ENCODE peak calls at places on chromosome 2, in nine cellular contexts. M is stimulated activated naive CD8-positive, alpha-beta T cell treated with anti-CD3 and anti-CD28 coated beads, Interleukin-15, amount 100 ng/mL, for 72 hours; H is activated CD8-positive, alpha-beta memory T cell treated with anti-CD3 and anti-CD28 coated beads, Interleukin-2, amount 50 U/mL, for 48 hours; X is cardiac fibroblast; E is fibroblast of the conjunctiva; W is neural crest cell; A is NCI-H2081; K is mesenchymal stem cell; R is Karpas-422. J is an unnamed sample.

GRCh38 chr2:180385601-180386201 is 378.6 kb upstream of the CWC22 start:
- DNase-seq in R (no peak), H (no peak), W (no peak), M (no peak), X (peak), A (no peak), E (peak), K (peak), J (peak)

GRCh38 chr2:119264781-119265692 is 41.4 kb downstream of the STEAP3 start:
- DNase-seq in H (peak), E (no peak), M (peak), X (peak), R (peak), W (peak), K (peak), A (peak), J (peak)

GRCh38 chr2:175009917-175010621 is 4.9 kb upstream of the CHN1 start:
- DNase-seq in X (no peak), R (no peak), E (no peak), W (no peak), A (no peak), K (no peak), H (no peak), M (no peak), J (no peak)

GRCh38 chr2:9206991-9207640 is 504 bp downstream of the ASAP2 start:
- DNase-seq in R (no peak), H (peak), M (peak), K (peak), W (peak), A (no peak), E (no peak), X (no peak), J (peak)

GRCh38 chr2:195425328-195425727 is 231.7 kb upstream of the SLC39A10 start:
- DNase-seq in M (no peak), E (no peak), X (no peak), W (no peak), R (no peak), A (no peak), K (no peak), H (no peak), J (no peak)

GRCh38 chr2:11997142-11997541 is 250.7 kb downstream of the LPIN1 start:
- DNase-seq in A (no peak), M (no peak), E (no peak), R (no peak), K (no peak), W (no peak), H (no peak), X (no peak), J (no peak)

GRCh38 chr2:157194097-157194688 is 63.3 kb upstream of the GALNT5 start:
- DNase-seq in H (no peak), A (peak), E (peak), X (peak), M (peak), W (peak), K (peak), R (peak), J (peak)

GRCh38 chr2:8437949-8438400 is 243.9 kb upstream of the ID2 start:
- DNase-seq in M (no peak), A (no peak), E (no peak), X (no peak), R (no peak), W (no peak), H (no peak), K (no peak), J (no peak)

GRCh38 chr2:58432491-58433166 is 191.5 kb upstream of the FANCL start:
- DNase-seq in R (no peak), K (no peak), E (no peak), H (no peak), A (no peak), X (no peak), W (no peak), M (no peak), J (no peak)

GRCh38 chr2:159202568-159203071 is 83.9 kb downstream of the WDSUB1 start:
- DNase-seq in H (no peak), W (no peak), X (peak), K (peak), A (no peak), M (no peak), E (peak), R (no peak), J (peak)

GRCh38 chr2:214543386-214543955 is 132.6 kb downstream of the VWC2L start:
- DNase-seq in R (no peak), K (peak), W (no peak), X (peak), A (no peak), E (peak), M (no peak), H (no peak), J (no peak)

GRCh38 chr2:49288113-49288710 is 133.9 kb upstream of the FSHR start:
- DNase-seq in A (no peak), K (no peak), H (no peak), W (no peak), E (no peak), X (no peak), R (no peak), M (no peak), J (no peak)

GRCh38 chr2:233039217-233040173 is 7.0 kb downstream of the NEU2 start:
- DNase-seq in E (no peak), H (no peak), R (no peak), A (no peak), K (no peak), X (no peak), M (no peak), W (no peak), J (no peak)

GRCh38 chr2:43131051-43131889 is 95.1 kb downstream of the ZFP36L2 start:
- DNase-seq in K (peak), E (peak), R (peak), H (peak), W (no peak), X (peak), A (peak), M (peak), J (peak)

GRCh38 chr2:223736488-223736887 is 100.9 kb downstream of the AP1S3 start:
- DNase-seq in E (no peak), R (no peak), A (no peak), W (no peak), H (no peak), X (no peak), K (no peak), M (no peak), J (no peak)

GRCh38 chr2:189601043-189601442 is 20.5 kb upstream of the SLC40A1 start:
- DNase-seq in H (no peak), A (no peak), E (no peak), R (peak), M (no peak), K (peak), W (no peak), X (peak), J (no peak)

GRCh38 chr2:129646107-129646506 is 333.4 kb upstream of the RAB6C start:
- DNase-seq in R (no peak), H (no peak), W (no peak), M (no peak), E (no peak), K (no peak), X (no peak), A (no peak), J (no peak)

GRCh38 chr2:120502761-120503160 is 156.8 kb downstream of the INHBB start:
- DNase-seq in H (no peak), R (no peak), K (no peak), M (no peak), A (no peak), E (no peak), W (no peak), X (no peak), J (no peak)

GRCh38 chr2:73268368-73268830 is 15.9 kb downstream of the FBXO41 start:
- DNase-seq in E (no peak), A (no peak), W (no peak), K (no peak), M (no peak), R (no peak), H (no peak), X (no peak), J (no peak)

GRCh38 chr2:111705711-111706323 is 178.2 kb downstream of the ANAPC1 start:
- DNase-seq in R (no peak), K (peak), H (peak), X (peak), A (no peak), M (peak), E (peak), W (no peak), J (peak)

GRCh38 chr2:95024960-95025405 is 525 bp upstream of the MAL start:
- DNase-seq in K (no peak), E (no peak), W (no peak), A (no peak), M (no peak), X (no peak), H (no peak), R (no peak), J (no peak)

GRCh38 chr2:218295029-218295428 is 2.7 kb upstream of the TMBIM1 start:
- DNase-seq in H (no peak), M (no peak), A (no peak), E (no peak), W (no peak), K (no peak), R (no peak), X (peak), J (no peak)

GRCh38 chr2:161400076-161400475 is 16.0 kb upstream of the TBR1 start:
- DNase-seq in W (no peak), A (no peak), R (no peak), X (peak), H (no peak), M (no peak), E (no peak), K (peak), J (no peak)

GRCh38 chr2:164560181-164560792 is 61.0 kb downstream of the GRB14 start:
- DNase-seq in E (peak), R (peak), H (no peak), W (no peak), X (peak), M (no peak), K (peak), A (peak), J (no peak)

GRCh38 chr2:172496096-172496709 is 59.7 kb upstream of the PDK1 start:
- DNase-seq in W (no peak), X (no peak), M (no peak), E (no peak), A (no peak), H (no peak), R (no peak), K (no peak), J (no peak)

GRCh38 chr2:240069846-240070245 is 16.5 kb upstream of the OR6B3 start:
- DNase-seq in H (no peak), X (no peak), E (no peak), A (no peak), W (no peak), R (no peak), K (peak), M (no peak), J (no peak)

GRCh38 chr2:233387667-233388528 is 33.6 kb downstream of the DGKD start:
- DNase-seq in A (peak), R (no peak), X (peak), K (peak), H (no peak), E (peak), M (no peak), W (no peak), J (peak)

GRCh38 chr2:6946722-6947121 is 29.5 kb downstream of the RNF144A start:
- DNase-seq in R (no peak), E (peak), K (peak), X (peak), W (no peak), M (no peak), H (no peak), A (no peak), J (peak)

GRCh38 chr2:124915567-124915966 is 890.5 kb downstream of the CNTNAP5 start:
- DNase-seq in K (no peak), R (peak), H (no peak), A (no peak), W (no peak), E (no peak), M (no peak), X (no peak), J (no peak)

GRCh38 chr2:62801814-62802524 is 96.5 kb downstream of the EHBP1 start:
- DNase-seq in W (no peak), R (no peak), A (no peak), H (no peak), M (no peak), K (no peak), X (peak), E (no peak), J (no peak)

GRCh38 chr2:74424139-74424992 is 2.8 kb downstream of the WDR54 start:
- DNase-seq in A (no peak), M (no peak), W (no peak), R (no peak), K (no peak), E (no peak), X (no peak), H (no peak), J (no peak)

GRCh38 chr2:18987592-18988073 is 370.8 kb downstream of the OSR1 start:
- DNase-seq in A (no peak), W (no peak), K (peak), M (no peak), R (peak), H (no peak), X (peak), E (peak), J (peak)